ENCODE peak calls at places on chromosomes 6 and 20, in four cellular contexts. D is mucosa of descending colon, T is lower lobe of right lung, Y is dorsolateral prefrontal cortex. I is an unnamed sample.

GRCh38 chr20:6590891-6591679 is 176.4 kb upstream of the BMP2 start:
- DNase-seq in D (no peak), T (no peak), Y (no peak), I (no peak)

GRCh38 chr6:111558690-111559192 is 46.9 kb downstream of the TRAF3IP2 start:
- DNase-seq in D (no peak), T (no peak), Y (no peak), I (no peak)

GRCh38 chr6:75563032-75563431 is 38.6 kb upstream of the SENP6 start:
- DNase-seq in D (no peak), T (no peak), Y (no peak), I (peak; percentile 24)

GRCh38 chr20:61727761-61728160 is 337.9 kb downstream of the TAF4 start:
- DNase-seq in D (no peak), T (peak; percentile 9), Y (no peak), I (no peak)

GRCh38 chr20:13221673-13222318 is 722 bp downstream of the ISM1 start:
- DNase-seq in D (peak; percentile 55), T (peak; percentile 69), Y (peak; percentile 11), I (peak; percentile 31)

GRCh38 chr6:27791182-27791939 is 120.8 kb downstream of the OR2B2 start:
- DNase-seq in D (no peak), T (no peak), Y (peak; percentile 50), I (peak; percentile 48)

GRCh38 chr6:17968081-17968518 is 19.3 kb downstream of the KIF13A start:
- DNase-seq in D (no peak), T (no peak), Y (peak; percentile 65), I (no peak)

GRCh38 chr6:53934013-53934412 is 139.2 kb downstream of the LRRC1 start:
- DNase-seq in D (no peak), T (no peak), Y (no peak), I (no peak)

GRCh38 chr6:32700391-32701040 is 34.1 kb upstream of the HLA-DQB1 start:
- DNase-seq in D (no peak), T (no peak), Y (peak; percentile 21), I (peak; percentile 67)

GRCh38 chr20:8757146-8757545 is 311.7 kb upstream of the PLCB4 start:
- DNase-seq in D (no peak), T (no peak), Y (no peak), I (no peak)

GRCh38 chr6:6847591-6847990 is 259.1 kb downstream of the LY86 start:
- DNase-seq in D (no peak), T (no peak), Y (no peak), I (no peak)

GRCh38 chr6:146620655-146621054 is 21.9 kb downstream of the ADGB start:
- DNase-seq in D (no peak), T (no peak), Y (no peak), I (no peak)

GRCh38 chr6:14598017-14598864 is 480.7 kb downstream of the CD83 start:
- DNase-seq in D (no peak), T (no peak), Y (no peak), I (no peak)

GRCh38 chr6:45590751-45591184 is 213.0 kb upstream of the SUPT3H start:
- DNase-seq in D (no peak), T (no peak), Y (no peak), I (no peak)

GRCh38 chr6:142336183-142336582 is 34.4 kb downstream of the ADGRG6 start:
- DNase-seq in D (no peak), T (no peak), Y (no peak), I (no peak)

GRCh38 chr6:75266716-75267291 is 17.8 kb downstream of the TMEM30A start:
- DNase-seq in D (no peak), T (no peak), Y (no peak), I (peak; percentile 53)

GRCh38 chr20:59163641-59164530 is at the start of gene ZNF831:
- DNase-seq in D (no peak), T (no peak), Y (no peak), I (no peak)

GRCh38 chr6:110341671-110342304 is 16.4 kb downstream of the METTL24 start:
- DNase-seq in D (no peak), T (no peak), Y (peak; percentile 65), I (peak; percentile 19)

GRCh38 chr20:18524646-18525045 is 16.9 kb downstream of the SEC23B start:
- DNase-seq in D (no peak), T (no peak), Y (no peak), I (no peak)

GRCh38 chr6:93139408-93140081 is 279.8 kb downstream of the EPHA7 start:
- DNase-seq in D (no peak), T (no peak), Y (no peak), I (no peak)

GRCh38 chr6:136982928-136983327 is 60.8 kb downstream of the SLC35D3 start:
- DNase-seq in D (no peak), T (no peak), Y (no peak), I (no peak)

GRCh38 chr20:63955281-63955845 is 853 bp downstream of the UCKL1 start:
- DNase-seq in D (peak; percentile 78), T (peak; percentile 74), Y (no peak), I (peak; percentile 56)

GRCh38 chr6:43173496-43174262 is 2.6 kb downstream of the SRF start:
- DNase-seq in D (no peak), T (no peak), Y (no peak), I (peak; percentile 48)

GRCh38 chr6:27091661-27092315 is 155.7 kb upstream of the PRSS16 start:
- DNase-seq in D (no peak), T (no peak), Y (no peak), I (peak; percentile 49)

GRCh38 chr6:17984822-17985660 is 2.4 kb downstream of the KIF13A start:
- DNase-seq in D (no peak), T (no peak), Y (peak; percentile 11), I (peak; percentile 72)

GRCh38 chr20:278607-279571 is 11.7 kb downstream of the C20orf96 start:
- DNase-seq in D (no peak), T (no peak), Y (no peak), I (no peak)

GRCh38 chr6:143258945-143259344 is 191.6 kb downstream of the ADAT2 start:
- DNase-seq in D (no peak), T (no peak), Y (no peak), I (no peak)

GRCh38 chr6:121522265-121522664 is 86.8 kb downstream of the GJA1 start:
- DNase-seq in D (no peak), T (no peak), Y (no peak), I (no peak)

GRCh38 chr6:46422619-46423018 is 68.6 kb downstream of the RCAN2 start:
- DNase-seq in D (no peak), T (no peak), Y (no peak), I (no peak)

GRCh38 chr6:74068945-74069570 is 373.1 kb downstream of the CD109 start:
- DNase-seq in D (no peak), T (no peak), Y (no peak), I (no peak)

GRCh38 chr6:26130581-26131247 is 43.5 kb downstream of the HFE start:
- DNase-seq in D (no peak), T (no peak), Y (no peak), I (no peak)

GRCh38 chr6:168916576-168917207 is 337.0 kb downstream of the THBS2 start:
- DNase-seq in D (no peak), T (no peak), Y (no peak), I (no peak)

GRCh38 chr6:112571486-112571885 is 224.4 kb downstream of the RFPL4B start:
- DNase-seq in D (no peak), T (no peak), Y (no peak), I (no peak)

GRCh38 chr6:105459049-105459448 is 56.2 kb upstream of the PREP start:
- DNase-seq in D (no peak), T (no peak), Y (no peak), I (no peak)

GRCh38 chr6:170437719-170438401 is 115.2 kb downstream of the PSMB1 start:
- DNase-seq in D (peak; percentile 32), T (no peak), Y (peak; percentile 30), I (no peak)

GRCh38 chr6:144647406-144647964 is 362.4 kb downstream of the UTRN start:
- DNase-seq in D (no peak), T (no peak), Y (no peak), I (no peak)

GRCh38 chr6:165616116-165616515 is 46.9 kb downstream of the PDE10A start:
- DNase-seq in D (no peak), T (no peak), Y (no peak), I (no peak)

GRCh38 chr20:44247131-44247571 is at the start of gene GDAP1L1:
- DNase-seq in D (no peak), T (no peak), Y (peak; percentile 76), I (no peak)

GRCh38 chr20:10924628-10925266 is 250.9 kb upstream of the JAG1 start:
- DNase-seq in D (no peak), T (no peak), Y (no peak), I (no peak)

GRCh38 chr6:37059344-37060194 is 54.1 kb downstream of the FGD2 start:
- DNase-seq in D (peak; percentile 64), T (peak; percentile 71), Y (no peak), I (peak; percentile 95)

GRCh38 chr6:24911983-24912382 is 23.8 kb downstream of the RIPOR2 start:
- DNase-seq in D (no peak), T (no peak), Y (no peak), I (no peak)
- H3K4me3 ChIP-seq in D (no peak overlapping the region), T (peak overlapping the region; percentile 64), Y (peak overlapping the region; percentile 72), I (no peak overlapping the region)

DNA sequence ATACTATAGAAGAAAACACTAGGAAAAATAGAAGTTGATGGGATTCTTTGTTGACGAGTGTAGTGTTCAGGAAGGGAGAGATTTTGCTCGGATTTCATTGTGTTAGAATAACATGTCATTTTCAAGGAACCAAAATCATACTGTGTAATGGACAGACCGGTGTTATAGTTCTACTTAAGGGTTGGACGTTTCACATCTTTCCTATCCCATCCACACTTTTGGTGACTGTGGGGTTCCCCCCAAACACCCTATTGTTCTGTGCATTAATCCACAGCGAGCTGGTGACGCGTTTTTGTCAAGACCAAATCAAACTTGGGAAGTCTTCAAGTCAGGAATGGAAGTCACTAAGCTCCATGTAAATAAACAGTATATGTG is 43.3 kb downstream of the TRIM27 start:
- DNase-seq in D (no peak), T (no peak), Y (no peak), I (no peak)
- H3K4me3 ChIP-seq in D (no peak overlapping the region), T (peak overlapping the region; percentile 56), Y (peak overlapping the region; percentile 66), I (peak overlapping the region; percentile 26)

GRCh38 chr6:16331328-16332174 is 93.2 kb downstream of the GMPR start:
- DNase-seq in D (peak; percentile 74), T (peak; percentile 79), Y (peak; percentile 78), I (peak; percentile 67)
- H3K4me3 ChIP-seq in D (no peak overlapping the region), T (no peak overlapping the region), Y (peak overlapping the region; percentile 32), I (no peak overlapping the region)

GRCh38 chr6:150144294-150144868 is 1.5 kb downstream of the PPP1R14C start:
- DNase-seq in D (no peak), T (no peak), Y (no peak), I (no peak)

GRCh38 chr6:150140236-150140969 is 2.4 kb upstream of the PPP1R14C start:
- DNase-seq in D (no peak), T (no peak), Y (no peak), I (no peak)

GRCh38 chr6:150143521-150144293 is 863 bp downstream of the PPP1R14C start:
- DNase-seq in D (no peak), T (peak; percentile 58), Y (peak; percentile 15), I (peak; percentile 27)

GRCh38 chr6:150142657-150143501 is at the start of gene PPP1R14C:
- DNase-seq in D (peak; percentile 71), T (peak; percentile 74), Y (peak; percentile 63), I (peak; percentile 50)

DNA sequence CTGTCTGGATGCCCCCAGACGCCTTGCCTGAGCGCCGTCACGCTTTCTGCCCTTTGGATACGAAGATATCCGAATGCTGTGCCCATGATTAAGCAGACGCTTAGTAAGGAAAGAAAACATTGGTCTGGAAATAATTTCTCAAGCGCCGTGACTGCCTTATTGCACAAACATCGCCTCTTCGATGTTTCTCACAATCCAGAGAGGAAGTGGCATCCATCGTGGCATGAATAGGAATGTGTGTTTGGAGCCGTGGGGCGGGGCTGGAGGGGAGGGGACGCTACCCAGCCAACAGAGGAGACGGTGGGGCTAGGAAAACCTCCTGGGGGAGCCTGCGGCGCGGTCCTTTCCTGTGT is 564 bp upstream of the PPP1R14C start:
- DNase-seq in D (no peak), T (peak; percentile 60), Y (peak; percentile 43), I (no peak)
- H3K4me3 ChIP-seq in D (no peak overlapping the region), T (peak overlapping the region; percentile 60), Y (peak overlapping the region; percentile 66), I (peak overlapping the region; percentile 76)

I was measured in small intestine.